ENCODE peak calls at places on chromosome 14, in seven cellular contexts. O is caudate nucleus; Q is T-helper 1 cell; C is GM12865; K is ACHN; J is stimulated activated CD4-positive, alpha-beta T cell treated with anti-CD3 and anti-CD28 coated beads, Interleukin-4, amount 100 ng/mL, for 4 hours; Z is OCI-LY7. M is an unnamed sample.

GRCh38 chr14:102262894-102263462 is 42.0 kb downstream of the MOK start:
- DNase-seq in O (no peak), Q (no peak), C (no peak), K (no peak), J (no peak), Z (no peak), M (no peak)

GRCh38 chr14:103292426-103293374 is 41.3 kb upstream of the EIF5 start:
- DNase-seq in O (peak), Q (peak), C (peak), K (peak), J (peak), Z (peak), M (no peak)

GRCh38 chr14:51398898-51399297 is 158.9 kb downstream of the TMX1 start:
- DNase-seq in O (no peak), Q (no peak), C (no peak), K (peak), J (no peak), Z (no peak), M (peak)

GRCh38 chr14:103273145-103273846 is 60.7 kb upstream of the EIF5 start:
- DNase-seq in O (no peak), Q (no peak), C (no peak), K (no peak), J (no peak), Z (no peak), M (no peak)

GRCh38 chr14:91108941-91109611 is 4.8 kb upstream of the DGLUCY start:
- DNase-seq in O (no peak), Q (no peak), C (peak), K (no peak), J (no peak), Z (no peak), M (no peak)

GRCh38 chr14:51367600-51367931 is 127.5 kb downstream of the TMX1 start:
- DNase-seq in O (no peak), Q (no peak), C (no peak), K (no peak), J (no peak), Z (no peak), M (no peak)

GRCh38 chr14:35858521-35859209 is 32.5 kb downstream of the BRMS1L start:
- DNase-seq in O (no peak), Q (no peak), C (no peak), K (no peak), J (no peak), Z (no peak), M (no peak)

GRCh38 chr14:74574092-74574438 is 38.0 kb downstream of the LTBP2 start:
- DNase-seq in O (no peak), Q (no peak), C (no peak), K (no peak), J (no peak), Z (no peak), M (no peak)

GRCh38 chr14:55249423-55249822 is 21.8 kb upstream of the FBXO34 start:
- DNase-seq in O (no peak), Q (no peak), C (no peak), K (peak), J (no peak), Z (no peak), M (no peak)

GRCh38 chr14:59816931-59817330 is 53.6 kb downstream of the RTN1 start:
- DNase-seq in O (no peak), Q (no peak), C (no peak), K (no peak), J (no peak), Z (no peak), M (no peak)

GRCh38 chr14:104133496-104133895 is 4.9 kb upstream of the KIF26A start:
- DNase-seq in O (no peak), Q (peak), C (no peak), K (no peak), J (no peak), Z (no peak), M (no peak)

GRCh38 chr14:102020058-102020971 is 55.9 kb downstream of the DYNC1H1 start:
- DNase-seq in O (no peak), Q (no peak), C (no peak), K (peak), J (peak), Z (no peak), M (peak)

GRCh38 chr14:92486881-92487280 is 26.7 kb upstream of the RIN3 start:
- DNase-seq in O (no peak), Q (no peak), C (no peak), K (no peak), J (no peak), Z (no peak), M (no peak)

GRCh38 chr14:99534863-99535262 is 53.7 kb downstream of the CCNK start:
- DNase-seq in O (peak), Q (no peak), C (no peak), K (peak), J (no peak), Z (no peak), M (no peak)

GRCh38 chr14:69538766-69539165 is 35.9 kb downstream of the CCDC177 start:
- DNase-seq in O (no peak), Q (no peak), C (no peak), K (no peak), J (no peak), Z (no peak), M (no peak)

GRCh38 chr14:94372021-94372605 is 16.3 kb downstream of the SERPINA1 start:
- DNase-seq in O (no peak), Q (no peak), C (no peak), K (no peak), J (no peak), Z (no peak), M (no peak)

GRCh38 chr14:88323520-88324199 is 591 bp upstream of the KCNK10 start:
- DNase-seq in O (no peak), Q (no peak), C (peak), K (peak), J (no peak), Z (peak), M (no peak)

GRCh38 chr14:32078030-32078793 is 1.1 kb downstream of the ARHGAP5 start:
- DNase-seq in O (peak), Q (peak), C (peak), K (peak), J (peak), Z (peak), M (no peak)

GRCh38 chr14:41280745-41281144 is 325.9 kb upstream of the LRFN5 start:
- DNase-seq in O (no peak), Q (no peak), C (no peak), K (peak), J (no peak), Z (no peak), M (no peak)